ENCODE peak calls at places on chromosomes 16 and 17, in six cellular contexts. One of them, this sample, is unnamed.

GRCh38 chr17:82440991-82441627 is 9.4 kb downstream of the CYBC1 start:
- DNase-seq in AG08395: no peak
- DNase-seq in globus pallidus: no peak
- DNase-seq in stimulated activated CD8-positive, alpha-beta memory T cell treated with anti-CD3 and anti-CD28 coated beads, Interleukin-4, amount 100 ng/mL, for 1 hour: no peak
- DNase-seq in cardiac muscle cell: peak; percentile 49
- DNase-seq in CD8-positive, alpha-beta T cell: no peak
- DNase-seq in this sample: no peak

GRCh38 chr17:1030684-1031557 is 34.0 kb downstream of the TIMM22 start:
- DNase-seq in AG08395: peak; percentile 25
- DNase-seq in globus pallidus: peak; percentile 15
- DNase-seq in stimulated activated CD8-positive, alpha-beta memory T cell treated with anti-CD3 and anti-CD28 coated beads, Interleukin-4, amount 100 ng/mL, for 1 hour: no peak
- DNase-seq in cardiac muscle cell: no peak
- DNase-seq in CD8-positive, alpha-beta T cell: no peak
- DNase-seq in this sample: no peak

GRCh38 chr17:80889231-80889896 is 102.3 kb upstream of the CHMP6 start:
- DNase-seq in globus pallidus: no peak
- DNase-seq in stimulated activated CD8-positive, alpha-beta memory T cell treated with anti-CD3 and anti-CD28 coated beads, Interleukin-4, amount 100 ng/mL, for 1 hour: no peak
- DNase-seq in cardiac muscle cell: no peak
- DNase-seq in CD8-positive, alpha-beta T cell: no peak
- DNase-seq in AG08395: no peak
- DNase-seq in this sample: no peak

GRCh38 chr16:54651851-54652770 is 278.6 kb upstream of the IRX5 start:
- DNase-seq in CD8-positive, alpha-beta T cell: no peak
- DNase-seq in stimulated activated CD8-positive, alpha-beta memory T cell treated with anti-CD3 and anti-CD28 coated beads, Interleukin-4, amount 100 ng/mL, for 1 hour: no peak
- DNase-seq in AG08395: peak; percentile 19
- DNase-seq in cardiac muscle cell: peak; percentile 23
- DNase-seq in globus pallidus: no peak
- DNase-seq in this sample: no peak

GRCh38 chr16:57526498-57526897 is 9.9 kb downstream of the CCDC102A start:
- DNase-seq in CD8-positive, alpha-beta T cell: no peak
- DNase-seq in AG08395: no peak
- DNase-seq in cardiac muscle cell: no peak
- DNase-seq in globus pallidus: no peak
- DNase-seq in stimulated activated CD8-positive, alpha-beta memory T cell treated with anti-CD3 and anti-CD28 coated beads, Interleukin-4, amount 100 ng/mL, for 1 hour: no peak
- DNase-seq in this sample: no peak

GRCh38 chr17:37710344-37710886 is 34.4 kb downstream of the HNF1B start:
- DNase-seq in CD8-positive, alpha-beta T cell: no peak
- DNase-seq in AG08395: peak; percentile 40
- DNase-seq in stimulated activated CD8-positive, alpha-beta memory T cell treated with anti-CD3 and anti-CD28 coated beads, Interleukin-4, amount 100 ng/mL, for 1 hour: no peak
- DNase-seq in globus pallidus: no peak
- DNase-seq in cardiac muscle cell: peak; percentile 69
- DNase-seq in this sample: peak; percentile 41

GRCh38 chr17:27340990-27341595 is 47.2 kb downstream of the WSB1 start:
- DNase-seq in stimulated activated CD8-positive, alpha-beta memory T cell treated with anti-CD3 and anti-CD28 coated beads, Interleukin-4, amount 100 ng/mL, for 1 hour: no peak
- DNase-seq in cardiac muscle cell: no peak
- DNase-seq in globus pallidus: no peak
- DNase-seq in CD8-positive, alpha-beta T cell: no peak
- DNase-seq in AG08395: no peak
- DNase-seq in this sample: no peak

GRCh38 chr17:4536259-4536741 is 18.9 kb downstream of the MYBBP1A start:
- DNase-seq in AG08395: peak; percentile 44
- DNase-seq in CD8-positive, alpha-beta T cell: no peak
- DNase-seq in cardiac muscle cell: peak; percentile 49
- DNase-seq in globus pallidus: no peak
- DNase-seq in stimulated activated CD8-positive, alpha-beta memory T cell treated with anti-CD3 and anti-CD28 coated beads, Interleukin-4, amount 100 ng/mL, for 1 hour: no peak
- DNase-seq in this sample: no peak

GRCh38 chr17:70081885-70082284 is 6.9 kb downstream of the KCNJ16 start:
- DNase-seq in CD8-positive, alpha-beta T cell: no peak
- DNase-seq in stimulated activated CD8-positive, alpha-beta memory T cell treated with anti-CD3 and anti-CD28 coated beads, Interleukin-4, amount 100 ng/mL, for 1 hour: no peak
- DNase-seq in globus pallidus: no peak
- DNase-seq in AG08395: no peak
- DNase-seq in cardiac muscle cell: no peak
- DNase-seq in this sample: no peak

GRCh38 chr17:61532818-61533217 is 58.2 kb downstream of the NACA2 start:
- DNase-seq in cardiac muscle cell: no peak
- DNase-seq in globus pallidus: no peak
- DNase-seq in AG08395: no peak
- DNase-seq in CD8-positive, alpha-beta T cell: no peak
- DNase-seq in stimulated activated CD8-positive, alpha-beta memory T cell treated with anti-CD3 and anti-CD28 coated beads, Interleukin-4, amount 100 ng/mL, for 1 hour: no peak
- DNase-seq in this sample: no peak

GRCh38 chr17:21161498-21162393 is 35.0 kb downstream of the DHRS7B start:
- DNase-seq in AG08395: peak; percentile 69
- DNase-seq in CD8-positive, alpha-beta T cell: no peak
- DNase-seq in globus pallidus: no peak
- DNase-seq in stimulated activated CD8-positive, alpha-beta memory T cell treated with anti-CD3 and anti-CD28 coated beads, Interleukin-4, amount 100 ng/mL, for 1 hour: no peak
- DNase-seq in cardiac muscle cell: peak; percentile 64
- DNase-seq in this sample: peak; percentile 50

GRCh38 chr16:57531253-57531575 is 5.2 kb downstream of the CCDC102A start:
- DNase-seq in CD8-positive, alpha-beta T cell: no peak
- DNase-seq in cardiac muscle cell: no peak
- DNase-seq in stimulated activated CD8-positive, alpha-beta memory T cell treated with anti-CD3 and anti-CD28 coated beads, Interleukin-4, amount 100 ng/mL, for 1 hour: no peak
- DNase-seq in AG08395: no peak
- DNase-seq in globus pallidus: no peak
- DNase-seq in this sample: no peak

GRCh38 chr16:77553130-77553529 is 118.3 kb upstream of the ADAMTS18 start:
- DNase-seq in cardiac muscle cell: no peak
- DNase-seq in stimulated activated CD8-positive, alpha-beta memory T cell treated with anti-CD3 and anti-CD28 coated beads, Interleukin-4, amount 100 ng/mL, for 1 hour: no peak
- DNase-seq in CD8-positive, alpha-beta T cell: no peak
- DNase-seq in AG08395: no peak
- DNase-seq in globus pallidus: no peak
- DNase-seq in this sample: no peak

GRCh38 chr16:75065808-75066149 is 50.8 kb downstream of the LDHD start:
- DNase-seq in cardiac muscle cell: no peak
- DNase-seq in CD8-positive, alpha-beta T cell: no peak
- DNase-seq in AG08395: no peak
- DNase-seq in stimulated activated CD8-positive, alpha-beta memory T cell treated with anti-CD3 and anti-CD28 coated beads, Interleukin-4, amount 100 ng/mL, for 1 hour: no peak
- DNase-seq in globus pallidus: no peak
- DNase-seq in this sample: no peak

GRCh38 chr16:67151431-67152097 is 766 bp upstream of the B3GNT9 start:
- DNase-seq in AG08395: no peak
- DNase-seq in stimulated activated CD8-positive, alpha-beta memory T cell treated with anti-CD3 and anti-CD28 coated beads, Interleukin-4, amount 100 ng/mL, for 1 hour: no peak
- DNase-seq in globus pallidus: no peak
- DNase-seq in cardiac muscle cell: no peak
- DNase-seq in CD8-positive, alpha-beta T cell: no peak
- DNase-seq in this sample: no peak

GRCh38 chr16:66364959-66365306 is 1.6 kb upstream of the CDH5 start:
- DNase-seq in cardiac muscle cell: no peak
- DNase-seq in AG08395: no peak
- DNase-seq in globus pallidus: no peak
- DNase-seq in stimulated activated CD8-positive, alpha-beta memory T cell treated with anti-CD3 and anti-CD28 coated beads, Interleukin-4, amount 100 ng/mL, for 1 hour: no peak
- DNase-seq in CD8-positive, alpha-beta T cell: no peak
- DNase-seq in this sample: no peak

GRCh38 chr16:86926146-86926545 is 347.8 kb downstream of the FOXL1 start:
- DNase-seq in CD8-positive, alpha-beta T cell: no peak
- DNase-seq in cardiac muscle cell: no peak
- DNase-seq in AG08395: no peak
- DNase-seq in globus pallidus: no peak
- DNase-seq in stimulated activated CD8-positive, alpha-beta memory T cell treated with anti-CD3 and anti-CD28 coated beads, Interleukin-4, amount 100 ng/mL, for 1 hour: no peak
- DNase-seq in this sample: no peak

GRCh38 chr17:40175928-40176327 is 1.3 kb upstream of the RAPGEFL1 start:
- DNase-seq in CD8-positive, alpha-beta T cell: no peak
- DNase-seq in cardiac muscle cell: no peak
- DNase-seq in AG08395: no peak
- DNase-seq in globus pallidus: no peak
- DNase-seq in stimulated activated CD8-positive, alpha-beta memory T cell treated with anti-CD3 and anti-CD28 coated beads, Interleukin-4, amount 100 ng/mL, for 1 hour: no peak
- DNase-seq in this sample: no peak

GRCh38 chr17:17508019-17508535 is 11.9 kb upstream of the RASD1 start:
- DNase-seq in globus pallidus: no peak
- DNase-seq in cardiac muscle cell: no peak
- DNase-seq in AG08395: no peak
- DNase-seq in CD8-positive, alpha-beta T cell: no peak
- DNase-seq in stimulated activated CD8-positive, alpha-beta memory T cell treated with anti-CD3 and anti-CD28 coated beads, Interleukin-4, amount 100 ng/mL, for 1 hour: no peak
- DNase-seq in this sample: no peak

GRCh38 chr17:21680366-21680765 is 12.0 kb upstream of the KCNJ18 start:
- DNase-seq in AG08395: no peak
- DNase-seq in cardiac muscle cell: no peak
- DNase-seq in globus pallidus: no peak
- DNase-seq in CD8-positive, alpha-beta T cell: no peak
- DNase-seq in stimulated activated CD8-positive, alpha-beta memory T cell treated with anti-CD3 and anti-CD28 coated beads, Interleukin-4, amount 100 ng/mL, for 1 hour: no peak
- DNase-seq in this sample: no peak

GRCh38 chr17:75012320-75013076 is at the start of gene MRPL58:
- DNase-seq in globus pallidus: peak; percentile 82
- DNase-seq in cardiac muscle cell: peak; percentile 92
- DNase-seq in stimulated activated CD8-positive, alpha-beta memory T cell treated with anti-CD3 and anti-CD28 coated beads, Interleukin-4, amount 100 ng/mL, for 1 hour: peak; percentile 65
- DNase-seq in AG08395: peak; percentile 90
- DNase-seq in CD8-positive, alpha-beta T cell: peak; percentile 83
- DNase-seq in this sample: peak; percentile 88

GRCh38 chr17:70636517-70637133 is 467.3 kb downstream of the KCNJ2 start:
- DNase-seq in globus pallidus: peak; percentile 72
- DNase-seq in AG08395: peak; percentile 52
- DNase-seq in cardiac muscle cell: peak; percentile 63
- DNase-seq in CD8-positive, alpha-beta T cell: no peak
- DNase-seq in stimulated activated CD8-positive, alpha-beta memory T cell treated with anti-CD3 and anti-CD28 coated beads, Interleukin-4, amount 100 ng/mL, for 1 hour: no peak
- DNase-seq in this sample: peak; percentile 11

GRCh38 chr16:20976568-20976967 is 76.0 kb downstream of the LYRM1 start:
- DNase-seq in stimulated activated CD8-positive, alpha-beta memory T cell treated with anti-CD3 and anti-CD28 coated beads, Interleukin-4, amount 100 ng/mL, for 1 hour: no peak
- DNase-seq in globus pallidus: no peak
- DNase-seq in cardiac muscle cell: no peak
- DNase-seq in CD8-positive, alpha-beta T cell: no peak
- DNase-seq in AG08395: no peak
- DNase-seq in this sample: no peak

GRCh38 chr16:50006954-50007353 is 18.1 kb upstream of the CNEP1R1 start:
- DNase-seq in stimulated activated CD8-positive, alpha-beta memory T cell treated with anti-CD3 and anti-CD28 coated beads, Interleukin-4, amount 100 ng/mL, for 1 hour: no peak
- DNase-seq in AG08395: no peak
- DNase-seq in globus pallidus: no peak
- DNase-seq in cardiac muscle cell: no peak
- DNase-seq in CD8-positive, alpha-beta T cell: no peak
- DNase-seq in this sample: no peak

GRCh38 chr16:19406891-19407491 is 10.7 kb upstream of the TMC5 start:
- DNase-seq in CD8-positive, alpha-beta T cell: no peak
- DNase-seq in globus pallidus: no peak
- DNase-seq in cardiac muscle cell: no peak
- DNase-seq in stimulated activated CD8-positive, alpha-beta memory T cell treated with anti-CD3 and anti-CD28 coated beads, Interleukin-4, amount 100 ng/mL, for 1 hour: no peak
- DNase-seq in AG08395: no peak
- DNase-seq in this sample: no peak

GRCh38 chr16:82439678-82440293 is 187.0 kb upstream of the CDH13 start:
- DNase-seq in globus pallidus: no peak
- DNase-seq in cardiac muscle cell: peak; percentile 16
- DNase-seq in stimulated activated CD8-positive, alpha-beta memory T cell treated with anti-CD3 and anti-CD28 coated beads, Interleukin-4, amount 100 ng/mL, for 1 hour: no peak
- DNase-seq in AG08395: peak; percentile 62
- DNase-seq in CD8-positive, alpha-beta T cell: no peak
- DNase-seq in this sample: peak; percentile 42

GRCh38 chr17:49995055-49995738 is at the start of gene DLX3:
- DNase-seq in AG08395: peak; percentile 83
- DNase-seq in globus pallidus: no peak
- DNase-seq in cardiac muscle cell: peak; percentile 80
- DNase-seq in stimulated activated CD8-positive, alpha-beta memory T cell treated with anti-CD3 and anti-CD28 coated beads, Interleukin-4, amount 100 ng/mL, for 1 hour: no peak
- DNase-seq in CD8-positive, alpha-beta T cell: no peak
- DNase-seq in this sample: peak; percentile 88

This sample was measured in hepatic stellate cell.